ENCODE peak calls at places on chromosomes 4 and X, in seven cellular contexts. One of them, this sample, is unnamed.

GRCh38 chrX:8235026-8235425 is 64.0 kb upstream of the VCX2 start:
- DNase-seq in left ventricle myocardium inferior: no peak
- DNase-seq in activated naive CD8-positive, alpha-beta T cell treated with anti-CD3 and anti-CD28 coated beads, Interleukin-2, amount 50 U/mL, for 24 hours: no peak
- DNase-seq in BE2C: no peak
- DNase-seq in COR-L47: no peak
- DNase-seq in IMR-90: no peak
- DNase-seq in osteocyte: no peak
- DNase-seq in this sample: peak; percentile 78

GRCh38 chrX:70129811-70130210 is 3.4 kb upstream of the IGBP1 start:
- DNase-seq in activated naive CD8-positive, alpha-beta T cell treated with anti-CD3 and anti-CD28 coated beads, Interleukin-2, amount 50 U/mL, for 24 hours: no peak
- DNase-seq in left ventricle myocardium inferior: no peak
- DNase-seq in COR-L47: no peak
- DNase-seq in BE2C: no peak
- DNase-seq in IMR-90: peak; percentile 31
- DNase-seq in osteocyte: no peak
- DNase-seq in this sample: no peak

GRCh38 chr4:170395773-170396172 is 306.0 kb upstream of the AADAT start:
- DNase-seq in left ventricle myocardium inferior: no peak
- DNase-seq in COR-L47: no peak
- DNase-seq in BE2C: no peak
- DNase-seq in IMR-90: no peak
- DNase-seq in osteocyte: no peak
- DNase-seq in activated naive CD8-positive, alpha-beta T cell treated with anti-CD3 and anti-CD28 coated beads, Interleukin-2, amount 50 U/mL, for 24 hours: no peak
- DNase-seq in this sample: no peak

GRCh38 chrX:19707472-19707871 is 179.9 kb downstream of the SH3KBP1 start:
- DNase-seq in COR-L47: no peak
- DNase-seq in left ventricle myocardium inferior: no peak
- DNase-seq in osteocyte: no peak
- DNase-seq in BE2C: peak; percentile 28
- DNase-seq in activated naive CD8-positive, alpha-beta T cell treated with anti-CD3 and anti-CD28 coated beads, Interleukin-2, amount 50 U/mL, for 24 hours: no peak
- DNase-seq in IMR-90: no peak
- DNase-seq in this sample: no peak

GRCh38 chr4:131370846-131371245 is 1778.2 kb upstream of the PCDH10 start:
- DNase-seq in osteocyte: no peak
- DNase-seq in COR-L47: peak; percentile 37
- DNase-seq in IMR-90: no peak
- DNase-seq in BE2C: peak; percentile 45
- DNase-seq in left ventricle myocardium inferior: no peak
- DNase-seq in activated naive CD8-positive, alpha-beta T cell treated with anti-CD3 and anti-CD28 coated beads, Interleukin-2, amount 50 U/mL, for 24 hours: no peak
- DNase-seq in this sample: no peak

GRCh38 chrX:1385824-1386223 is 6.1 kb downstream of the SLC25A6 start:
- DNase-seq in IMR-90: no peak
- DNase-seq in COR-L47: no peak
- DNase-seq in left ventricle myocardium inferior: no peak
- DNase-seq in BE2C: no peak
- DNase-seq in osteocyte: no peak
- DNase-seq in activated naive CD8-positive, alpha-beta T cell treated with anti-CD3 and anti-CD28 coated beads, Interleukin-2, amount 50 U/mL, for 24 hours: no peak
- DNase-seq in this sample: no peak

GRCh38 chr4:168972601-168973000 is 37.5 kb downstream of the CBR4 start:
- DNase-seq in osteocyte: no peak
- DNase-seq in IMR-90: no peak
- DNase-seq in activated naive CD8-positive, alpha-beta T cell treated with anti-CD3 and anti-CD28 coated beads, Interleukin-2, amount 50 U/mL, for 24 hours: no peak
- DNase-seq in BE2C: no peak
- DNase-seq in COR-L47: no peak
- DNase-seq in left ventricle myocardium inferior: no peak
- DNase-seq in this sample: no peak

GRCh38 chrX:68429216-68429615 is 4.1 kb downstream of the OPHN1 start:
- DNase-seq in COR-L47: no peak
- DNase-seq in activated naive CD8-positive, alpha-beta T cell treated with anti-CD3 and anti-CD28 coated beads, Interleukin-2, amount 50 U/mL, for 24 hours: no peak
- DNase-seq in BE2C: no peak
- DNase-seq in IMR-90: no peak
- DNase-seq in left ventricle myocardium inferior: no peak
- DNase-seq in osteocyte: no peak
- DNase-seq in this sample: peak; percentile 43

GRCh38 chr4:72496119-72496518 is 72.9 kb downstream of the ADAMTS3 start:
- DNase-seq in COR-L47: peak; percentile 1
- DNase-seq in BE2C: no peak
- DNase-seq in left ventricle myocardium inferior: no peak
- DNase-seq in activated naive CD8-positive, alpha-beta T cell treated with anti-CD3 and anti-CD28 coated beads, Interleukin-2, amount 50 U/mL, for 24 hours: no peak
- DNase-seq in IMR-90: no peak
- DNase-seq in osteocyte: no peak
- DNase-seq in this sample: peak; percentile 33